ENCODE peak calls at places on chromosomes 12 and 14, in six cellular contexts. U is GM10248; Y is H9; G is CD4-positive, alpha-beta T cell; L is AG04450; K is psoas muscle. I is an unnamed sample.
A peak's percentile ranks its signal among the peaks of the same experiment; 100 is the strongest.

GRCh38 chr14:71539660-71540285 is 392.5 kb upstream of the RGS6 start:
- DNase-seq in U (no peak), Y (no peak), G (no peak), L (no peak), K (no peak), I (no peak)

GRCh38 chr12:55742719-55743130 is at the start of gene GDF11:
- DNase-seq in U (peak; percentile 83), Y (peak; percentile 88), G (peak; percentile 53), L (no peak), K (peak; percentile 77), I (peak; percentile 55)

GRCh38 chr14:96627386-96627785 is 125.2 kb downstream of the PAPOLA start:
- DNase-seq in U (no peak), Y (peak; percentile 18), G (no peak), L (no peak), K (no peak), I (no peak)

GRCh38 chr14:98323850-98324249 is 948.1 kb downstream of the BCL11B start:
- DNase-seq in U (no peak), Y (no peak), G (no peak), L (no peak), K (no peak), I (no peak)

GRCh38 chr14:85620937-85621336 is 91.0 kb downstream of the FLRT2 start:
- DNase-seq in U (no peak), Y (no peak), G (no peak), L (no peak), K (no peak), I (no peak)

GRCh38 chr14:34722723-34723545 is 8.5 kb upstream of the CFL2 start:
- DNase-seq in U (peak; percentile 71), Y (peak; percentile 41), G (no peak), L (no peak), K (no peak), I (no peak)

GRCh38 chr12:92036771-92037453 is 108.7 kb downstream of the BTG1 start:
- DNase-seq in U (no peak), Y (no peak), G (no peak), L (no peak), K (no peak), I (no peak)

GRCh38 chr14:96097752-96098151 is 58.6 kb downstream of the C14orf132 start:
- DNase-seq in U (no peak), Y (no peak), G (no peak), L (no peak), K (no peak), I (no peak)

GRCh38 chr14:64995291-64995690 is 8.6 kb downstream of the FNTB start:
- DNase-seq in U (no peak), Y (no peak), G (no peak), L (no peak), K (no peak), I (no peak)

GRCh38 chr12:50052544-50052943 is 4.9 kb upstream of the ASIC1 start:
- DNase-seq in U (no peak), Y (no peak), G (no peak), L (no peak), K (no peak), I (no peak)

GRCh38 chr14:75831455-75831854 is 150.3 kb downstream of the TGFB3 start:
- DNase-seq in U (no peak), Y (no peak), G (peak; percentile 43), L (no peak), K (peak; percentile 61), I (peak; percentile 38)

GRCh38 chr12:131757111-131757510 is 46.2 kb downstream of the SFSWAP start:
- DNase-seq in U (no peak), Y (no peak), G (no peak), L (no peak), K (no peak), I (no peak)

GRCh38 chr12:131754184-131754583 is 43.3 kb downstream of the SFSWAP start:
- DNase-seq in U (no peak), Y (no peak), G (no peak), L (no peak), K (no peak), I (no peak)

GRCh38 chr12:131753757-131754156 is 42.9 kb downstream of the SFSWAP start:
- DNase-seq in U (no peak), Y (peak; percentile 31), G (no peak), L (no peak), K (no peak), I (no peak)

GRCh38 chr12:131756441-131756840 is 45.6 kb downstream of the SFSWAP start:
- DNase-seq in U (no peak), Y (no peak), G (no peak), L (no peak), K (no peak), I (no peak)

GRCh38 chr12:131755305-131756113 is 44.6 kb downstream of the SFSWAP start:
- DNase-seq in U (peak; percentile 53), Y (peak; percentile 75), G (peak; percentile 27), L (no peak), K (no peak), I (no peak)
- TF ChIP-seq CTCF in U (peak; percentile 23), Y (peak; percentile 74), G (peak; percentile 34), L (peak; percentile 44), K (peak; percentile 8), I (peak; percentile 47)

DNA sequence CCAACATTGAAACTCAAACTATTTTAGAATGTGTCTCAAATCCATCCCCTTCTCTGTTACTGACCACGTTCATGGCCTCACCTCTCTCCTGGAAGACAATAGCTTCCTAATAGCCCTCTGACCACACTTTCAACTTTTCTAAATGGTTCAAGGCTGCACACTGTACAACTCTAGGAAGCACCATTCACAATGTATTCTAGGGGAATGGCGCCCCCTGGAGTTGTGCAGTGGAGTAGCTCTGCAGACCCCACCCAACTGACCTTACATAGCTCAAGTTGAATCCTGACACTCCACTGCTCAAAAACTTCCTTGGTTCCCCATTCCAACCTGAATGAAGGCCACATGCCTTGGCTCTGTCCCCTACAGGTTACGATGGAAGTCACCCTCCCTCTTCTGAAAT is 77.6 kb downstream of the GAS2L3 start:
- DNase-seq in U (no peak), Y (no peak), G (no peak), L (no peak), K (no peak), I (no peak)
- TF ChIP-seq CTCF in U (no peak), Y (peak; percentile 58), G (no peak), L (no peak), K (no peak), I (peak; percentile 29)

DNA sequence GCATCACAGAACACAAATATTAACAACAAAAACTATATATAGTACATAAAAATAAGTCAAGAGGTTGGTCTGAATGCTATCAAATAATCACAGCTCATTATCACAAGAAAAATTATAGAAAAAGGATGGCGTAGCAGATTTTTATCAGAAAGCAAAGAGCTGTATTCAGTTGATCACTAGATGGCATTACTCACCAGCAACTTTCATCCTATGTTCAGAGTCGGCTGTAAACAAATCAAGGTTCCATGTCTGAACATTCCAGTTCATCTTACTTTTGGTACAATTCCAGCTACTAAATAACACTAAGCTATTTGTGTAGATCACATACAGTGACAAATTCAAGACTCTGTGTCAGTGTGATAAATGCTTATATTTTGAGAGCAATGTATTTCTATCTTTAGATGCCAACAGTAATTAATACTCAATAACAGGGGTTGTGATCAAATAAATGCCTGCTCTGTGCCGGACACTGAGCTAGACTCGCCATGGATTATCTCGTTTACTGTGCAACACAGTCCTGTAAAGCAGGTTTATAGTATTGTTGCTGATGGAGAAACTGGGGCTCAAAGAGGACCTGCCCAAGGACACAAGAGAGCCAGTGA is 30.1 kb downstream of the NRDE2 start:
- DNase-seq in U (no peak), Y (no peak), G (no peak), L (peak; percentile 41), K (no peak), I (no peak)
- TF ChIP-seq CTCF in U (peak; percentile 41), Y (peak; percentile 58), G (no peak), L (peak; percentile 55), K (peak; percentile 66), I (peak; percentile 58)

DNA sequence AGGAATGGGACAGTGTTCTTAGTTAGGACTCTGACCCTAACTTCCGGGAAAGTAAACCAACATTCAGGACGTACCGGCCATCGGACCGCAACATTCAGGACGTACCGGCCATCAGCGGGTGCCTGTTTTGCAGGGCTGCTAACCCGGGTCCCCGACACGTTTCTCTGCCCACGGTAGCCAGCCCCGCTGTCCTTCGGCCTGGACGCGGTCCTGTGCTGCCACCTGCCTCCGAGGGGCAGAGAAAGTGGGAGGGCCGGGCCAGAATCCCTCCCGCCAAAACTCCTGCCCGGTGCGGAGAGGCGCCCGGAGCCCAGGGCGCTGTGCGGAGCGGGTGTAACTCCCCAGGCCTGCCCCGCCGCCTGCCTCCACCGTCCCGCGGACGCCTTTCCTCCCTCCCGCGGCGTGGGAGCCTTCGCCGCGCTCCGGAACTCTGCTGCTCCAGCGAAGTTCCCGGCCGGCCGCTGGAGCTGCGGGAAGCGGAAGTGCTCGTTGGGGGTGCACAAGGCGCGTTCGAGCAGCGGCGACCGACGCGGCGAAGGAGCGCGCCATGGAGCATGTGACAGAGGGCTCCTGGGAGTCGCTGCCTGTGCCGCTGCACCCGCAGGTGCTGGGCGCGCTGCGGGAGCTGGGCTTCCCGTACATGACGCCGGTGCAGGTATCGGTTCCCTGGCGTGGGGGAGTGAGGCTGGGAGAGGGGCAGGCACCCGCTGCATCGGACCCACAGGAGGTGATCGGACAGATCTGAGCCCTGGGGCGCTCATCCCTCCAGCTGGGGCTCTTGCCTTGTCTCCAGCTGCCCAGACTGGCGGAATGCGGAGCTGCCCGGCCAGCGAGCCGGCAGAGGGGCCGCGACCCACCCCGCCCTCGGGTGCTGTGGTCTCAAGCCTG is at the start of gene DDX55:
- DNase-seq in U (peak; percentile 90), Y (peak; percentile 88), G (peak; percentile 78), L (peak; percentile 47), K (peak; percentile 84), I (peak; percentile 66)
- TF ChIP-seq CTCF in U (peak; percentile 48), Y (peak; percentile 53), G (peak; percentile 54), L (peak; percentile 38), K (peak; percentile 59), I (peak; percentile 58)

GRCh38 chr14:37597538-37598084 is 2.2 kb downstream of the TTC6 start:
- DNase-seq in U (no peak), Y (peak; percentile 71), G (no peak), L (no peak), K (no peak), I (no peak)
- TF ChIP-seq CTCF in U (no peak), Y (peak; percentile 73), G (no peak), L (peak; percentile 49), K (no peak), I (peak; percentile 71)

GRCh38 chr12:85448031-85448430 is 168.0 kb downstream of the ALX1 start:
- DNase-seq in U (no peak), Y (no peak), G (no peak), L (no peak), K (no peak), I (no peak)

GRCh38 chr12:85445060-85445938 is 165.3 kb downstream of the ALX1 start:
- DNase-seq in U (no peak), Y (no peak), G (no peak), L (no peak), K (no peak), I (no peak)

GRCh38 chr12:85448548-85449139 is 168.6 kb downstream of the ALX1 start:
- DNase-seq in U (no peak), Y (no peak), G (no peak), L (no peak), K (no peak), I (no peak)
- TF ChIP-seq CTCF in U (no peak), Y (peak; percentile 61), G (no peak), L (peak; percentile 48), K (no peak), I (peak; percentile 70)